ENCODE peak calls at places on chromosomes 1 and 21, in six cellular contexts. X, W, G, R, P and C are unnamed samples.

GRCh38 chr1:231931846-231932454 is 305.4 kb downstream of the DISC1 start:
- DNase-seq in X (peak), W (no peak), G (no peak), R (no peak), P (no peak), C (no peak)

GRCh38 chr1:5884110-5884509 is 108.1 kb downstream of the NPHP4 start:
- DNase-seq in X (no peak), W (no peak), G (no peak), R (no peak), P (no peak), C (no peak)

GRCh38 chr1:14507227-14507626 is 91.3 kb upstream of the KAZN start:
- DNase-seq in X (no peak), W (no peak), G (no peak), R (no peak), P (no peak), C (no peak)

GRCh38 chr1:8373547-8374270 is 55.8 kb downstream of the SLC45A1 start:
- DNase-seq in X (no peak), W (peak), G (peak), R (peak), P (no peak), C (no peak)

GRCh38 chr1:228154021-228154684 is 4.4 kb downstream of the GJC2 start:
- DNase-seq in X (no peak), W (no peak), G (no peak), R (no peak), P (peak), C (no peak)

GRCh38 chr1:198798923-198799386 is 160.1 kb downstream of the PTPRC start:
- DNase-seq in X (no peak), W (no peak), G (no peak), R (no peak), P (no peak), C (no peak)

GRCh38 chr21:39114871-39115658 is 68.2 kb downstream of the PSMG1 start:
- DNase-seq in X (no peak), W (no peak), G (no peak), R (no peak), P (no peak), C (no peak)

GRCh38 chr1:38489844-38490270 is 369.7 kb downstream of the RRAGC start:
- DNase-seq in X (peak), W (no peak), G (no peak), R (no peak), P (no peak), C (no peak)

GRCh38 chr21:27837933-27838332 is 871.0 kb upstream of the ADAMTS5 start:
- DNase-seq in X (no peak), W (no peak), G (no peak), R (peak), P (no peak), C (peak)

GRCh38 chr1:198157847-198158765 is 1.3 kb downstream of the NEK7 start:
- DNase-seq in X (peak), W (no peak), G (no peak), R (no peak), P (peak), C (no peak)

GRCh38 chr1:100325415-100326324 is 26.6 kb upstream of the CDC14A start:
- DNase-seq in X (no peak), W (no peak), G (no peak), R (no peak), P (no peak), C (no peak)

GRCh38 chr1:146019225-146020057 is 2.1 kb downstream of the HJV start:
- DNase-seq in X (no peak), W (no peak), G (no peak), R (no peak), P (peak), C (no peak)
- TF ChIP-seq POLR2A in X (no peak), W (no peak), G (no peak), R (no peak), P (no peak), C (no peak)

GRCh38 chr1:111507411-111508201 is 4.2 kb upstream of the ADORA3 start:
- DNase-seq in X (no peak), W (peak), G (peak), R (peak), P (peak), C (peak)

GRCh38 chr1:111504097-111504496 is 664 bp upstream of the ADORA3 start:
- DNase-seq in X (no peak), W (no peak), G (no peak), R (no peak), P (no peak), C (no peak)

GRCh38 chr1:111503585-111504060 is at the start of the genes ADORA3 and TMIGD3:
- DNase-seq in X (no peak), W (no peak), G (no peak), R (no peak), P (no peak), C (no peak)

GRCh38 chr1:111506561-111506960 is 3.1 kb upstream of the ADORA3 start:
- DNase-seq in X (no peak), W (no peak), G (no peak), R (no peak), P (no peak), C (no peak)

GRCh38 chr1:111505641-111506119 is 2.2 kb upstream of the ADORA3 start:
- DNase-seq in X (no peak), W (no peak), G (no peak), R (peak), P (no peak), C (no peak)
- TF ChIP-seq POLR2A in X (no peak), W (no peak), G (no peak), R (no peak), P (no peak), C (no peak)

DNA sequence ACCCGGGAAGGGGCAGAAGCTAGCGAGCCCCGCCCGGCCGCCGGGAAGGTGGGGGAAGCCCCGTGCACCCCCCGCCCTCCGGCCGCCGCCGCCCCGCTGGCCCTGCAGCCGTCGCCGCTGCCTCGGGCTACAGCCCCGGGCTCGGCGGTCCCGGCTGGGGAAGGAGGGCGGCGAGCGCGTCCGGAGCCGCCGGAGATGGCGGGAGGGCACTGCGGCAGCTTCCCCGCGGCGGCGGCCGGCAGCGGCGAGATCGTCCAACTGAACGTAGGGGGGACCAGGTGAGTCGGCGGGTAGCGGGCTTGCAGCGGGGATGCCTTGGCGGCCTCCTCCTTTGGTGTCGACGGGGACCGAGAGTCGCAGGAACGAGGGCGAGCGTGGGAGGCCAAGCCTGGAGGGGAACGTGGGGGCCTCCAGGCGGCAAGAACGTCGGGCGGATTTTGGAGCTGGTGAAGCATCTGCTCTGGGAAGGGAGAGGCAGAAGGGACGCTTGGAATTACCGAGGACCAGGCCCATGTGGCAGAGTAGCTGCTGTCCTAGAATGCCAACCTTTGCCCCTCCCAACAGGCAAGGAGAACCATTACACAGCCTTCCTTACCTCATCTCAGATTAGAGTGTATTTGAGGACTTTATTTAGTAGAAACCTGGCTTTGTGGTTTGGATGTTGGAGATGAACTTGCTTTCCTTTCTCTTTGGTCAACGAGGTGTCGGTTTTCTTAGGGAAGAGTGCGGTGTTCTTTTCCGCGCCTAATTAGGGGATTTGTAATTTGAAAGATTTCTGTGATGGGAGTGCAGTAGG is 585 bp downstream of the KCTD3 start:
- DNase-seq in X (peak), W (peak), G (peak), R (no peak), P (peak), C (peak)
- TF ChIP-seq POLR2A in X (no peak), W (no peak), G (no peak), R (no peak), P (no peak), C (no peak)

GRCh38 chr1:151833172-151833571 is 1.6 kb upstream of the RORC start:
- DNase-seq in X (no peak), W (no peak), G (no peak), R (no peak), P (no peak), C (no peak)

GRCh38 chr1:151831256-151831591 is 378 bp downstream of the RORC start:
- DNase-seq in X (no peak), W (no peak), G (no peak), R (no peak), P (no peak), C (no peak)

GRCh38 chr1:151832318-151832984 is 849 bp upstream of the RORC start:
- DNase-seq in X (peak), W (peak), G (peak), R (peak), P (peak), C (no peak)

GRCh38 chr1:151830055-151830454 is 1.5 kb downstream of the RORC start:
- DNase-seq in X (no peak), W (no peak), G (no peak), R (no peak), P (no peak), C (no peak)

DNA sequence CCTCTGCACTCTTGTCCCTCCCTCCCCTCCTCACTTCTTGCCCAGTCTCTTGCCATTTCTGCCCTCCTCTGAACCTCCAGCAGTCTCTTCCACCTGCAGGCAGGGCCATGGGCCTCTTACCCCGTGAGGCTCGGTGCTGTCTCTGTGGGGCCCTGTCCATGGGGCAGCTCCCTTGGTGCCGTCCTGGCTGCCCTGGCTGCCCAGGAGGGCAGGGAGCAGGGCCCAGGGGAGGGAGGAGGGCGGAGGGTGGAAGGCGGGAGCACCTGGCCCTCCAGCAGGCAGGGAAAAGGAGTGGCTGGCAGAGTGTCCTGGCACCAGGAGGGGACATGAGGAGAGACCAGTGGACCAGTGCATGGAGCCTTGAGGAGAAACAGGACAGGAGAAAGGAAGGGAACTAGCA is at the start of gene RORC:
- DNase-seq in X (no peak), W (peak), G (peak), R (no peak), P (no peak), C (no peak)
- TF ChIP-seq POLR2A in X (no peak), W (no peak), G (peak), R (no peak), P (no peak), C (no peak)

GRCh38 chr1:85581802-85582686 is 1.5 kb downstream of the CCN1 start:
- DNase-seq in X (peak), W (no peak), G (peak), R (no peak), P (no peak), C (no peak)

GRCh38 chr1:85583355-85584263 is 3.0 kb downstream of the CCN1 start:
- DNase-seq in X (no peak), W (no peak), G (no peak), R (no peak), P (no peak), C (no peak)

GRCh38 chr1:85584264-85584781 is 3.8 kb downstream of the CCN1 start:
- DNase-seq in X (peak), W (no peak), G (no peak), R (no peak), P (no peak), C (no peak)

GRCh38 chr1:85581138-85581801 is 709 bp downstream of the CCN1 start:
- DNase-seq in X (peak), W (peak), G (peak), R (no peak), P (peak), C (peak)

DNA sequence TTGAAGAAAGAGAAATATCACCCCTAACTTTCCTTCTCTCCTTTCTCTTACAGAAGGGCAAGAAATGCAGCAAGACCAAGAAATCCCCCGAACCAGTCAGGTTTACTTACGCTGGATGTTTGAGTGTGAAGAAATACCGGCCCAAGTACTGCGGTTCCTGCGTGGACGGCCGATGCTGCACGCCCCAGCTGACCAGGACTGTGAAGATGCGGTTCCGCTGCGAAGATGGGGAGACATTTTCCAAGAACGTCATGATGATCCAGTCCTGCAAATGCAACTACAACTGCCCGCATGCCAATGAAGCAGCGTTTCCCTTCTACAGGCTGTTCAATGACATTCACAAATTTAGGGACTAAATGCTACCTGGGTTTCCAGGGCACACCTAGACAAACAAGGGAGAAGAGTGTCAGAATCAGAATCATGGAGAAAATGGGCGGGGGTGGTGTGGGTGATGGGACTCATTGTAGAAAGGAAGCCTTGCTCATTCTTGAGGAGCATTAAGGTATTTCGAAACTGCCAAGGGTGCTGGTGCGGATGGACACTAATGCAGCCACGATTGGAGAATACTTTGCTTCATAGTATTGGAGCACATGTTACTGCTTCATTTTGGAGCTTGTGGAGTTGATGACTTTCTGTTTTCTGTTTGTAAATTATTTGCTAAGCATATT is 2.3 kb downstream of the CCN1 start:
- DNase-seq in X (peak), W (no peak), G (no peak), R (no peak), P (no peak), C (no peak)
- TF ChIP-seq POLR2A in X (no peak), W (no peak), G (no peak), R (no peak), P (no peak), C (no peak)

GRCh38 chr1:208025036-208025435 is 114.1 kb upstream of the CD34 start:
- DNase-seq in X (no peak), W (no peak), G (no peak), R (no peak), P (no peak), C (no peak)

GRCh38 chr1:208028526-208028925 is 117.6 kb upstream of the CD34 start:
- DNase-seq in X (no peak), W (no peak), G (no peak), R (no peak), P (no peak), C (no peak)

GRCh38 chr1:208026880-208027438 is 116.0 kb upstream of the CD34 start:
- DNase-seq in X (no peak), W (no peak), G (no peak), R (no peak), P (no peak), C (no peak)

GRCh38 chr1:208027861-208028260 is 116.9 kb upstream of the CD34 start:
- DNase-seq in X (no peak), W (no peak), G (no peak), R (no peak), P (no peak), C (no peak)

DNA sequence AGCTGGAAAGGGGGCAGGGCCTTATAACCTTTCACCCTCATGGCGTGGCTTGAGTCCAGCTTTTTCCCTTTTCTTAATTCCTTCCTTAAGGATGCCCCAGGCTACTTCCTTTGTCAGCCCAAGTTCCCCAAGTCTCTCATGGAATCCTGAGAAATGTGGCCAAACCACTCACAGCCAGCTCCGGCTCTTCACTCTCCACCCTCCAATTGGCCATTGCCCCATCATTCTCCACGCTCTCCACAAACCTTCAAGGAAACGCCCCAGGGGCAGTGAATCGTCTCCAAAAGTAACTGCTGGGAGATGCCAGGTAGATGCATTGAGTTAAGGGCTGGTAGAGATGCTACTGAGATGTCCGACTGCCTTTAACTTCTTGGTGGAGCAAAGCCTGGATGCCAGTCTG is 113.5 kb upstream of the CD34 start:
- DNase-seq in X (no peak), W (no peak), G (no peak), R (no peak), P (no peak), C (no peak)
- TF ChIP-seq POLR2A in X (no peak), W (no peak), G (no peak), R (no peak), P (no peak), C (no peak)